ENCODE peak calls at places on chromosomes 2 and 18, in four cellular contexts. One of them, this sample, is unnamed.

GRCh38 chr2:119487434-119488244 is 36.6 kb downstream of the SCTR start:
- DNase-seq in nephron progenitor cell: no peak
- DNase-seq in astrocyte of the spinal cord: no peak
- DNase-seq in IMR-90: no peak
- DNase-seq in this sample: no peak

GRCh38 chr18:30763913-30764350 is 278.6 kb downstream of the DSC3 start:
- DNase-seq in nephron progenitor cell: peak
- DNase-seq in astrocyte of the spinal cord: no peak
- DNase-seq in IMR-90: no peak
- DNase-seq in this sample: no peak

GRCh38 chr2:24873619-24874018 is 46.4 kb downstream of the ADCY3 start:
- DNase-seq in nephron progenitor cell: no peak
- DNase-seq in astrocyte of the spinal cord: no peak
- DNase-seq in IMR-90: no peak
- DNase-seq in this sample: no peak

GRCh38 chr18:55546873-55547704 is 40.9 kb downstream of the TCF4 start:
- DNase-seq in nephron progenitor cell: no peak
- DNase-seq in astrocyte of the spinal cord: peak
- DNase-seq in IMR-90: peak
- DNase-seq in this sample: no peak

GRCh38 chr2:201008000-201008829 is 44.8 kb upstream of the ORC2 start:
- DNase-seq in nephron progenitor cell: no peak
- DNase-seq in astrocyte of the spinal cord: no peak
- DNase-seq in IMR-90: no peak
- DNase-seq in this sample: no peak

GRCh38 chr2:177254433-177255226 is 9.9 kb downstream of the NFE2L2 start:
- DNase-seq in nephron progenitor cell: peak
- DNase-seq in astrocyte of the spinal cord: no peak
- DNase-seq in IMR-90: peak
- DNase-seq in this sample: peak

GRCh38 chr2:132670104-132670960 is at the start of gene LYPD1:
- DNase-seq in nephron progenitor cell: peak
- DNase-seq in astrocyte of the spinal cord: peak
- DNase-seq in IMR-90: no peak
- DNase-seq in this sample: peak

GRCh38 chr18:75477913-75478312 is 50.4 kb upstream of the SMIM21 start:
- DNase-seq in nephron progenitor cell: no peak
- DNase-seq in astrocyte of the spinal cord: peak
- DNase-seq in IMR-90: peak
- DNase-seq in this sample: no peak

DNA sequence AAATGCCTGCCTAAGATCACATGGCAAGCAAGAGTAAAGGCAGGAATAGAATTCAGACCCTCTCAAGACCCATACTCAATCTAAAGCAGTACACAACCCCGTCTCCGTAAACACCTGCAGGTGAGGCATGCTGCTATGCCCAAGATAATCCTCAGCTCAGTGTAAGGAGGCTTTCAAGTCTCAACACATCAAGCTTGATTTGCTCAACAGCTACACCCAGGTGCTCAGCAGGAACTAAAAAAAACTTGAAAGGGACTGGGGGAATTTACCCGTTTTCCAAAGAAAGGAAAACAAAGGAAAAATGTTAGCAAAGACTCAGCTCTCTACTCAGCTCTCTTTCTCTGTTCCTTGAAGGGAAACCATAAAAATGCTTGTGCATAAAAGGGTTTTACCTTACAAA is 301.8 kb downstream of the C1D start:
- DNase-seq in nephron progenitor cell: no peak
- DNase-seq in astrocyte of the spinal cord: no peak
- DNase-seq in IMR-90: no peak
- DNase-seq in this sample: no peak
- TF ChIP-seq CTCF in nephron progenitor cell: no peak
- TF ChIP-seq CTCF in astrocyte of the spinal cord: no peak
- TF ChIP-seq CTCF in IMR-90: no peak
- TF ChIP-seq CTCF in this sample: no peak

GRCh38 chr2:237696471-237696870 is 69.1 kb downstream of the LRRFIP1 start:
- DNase-seq in nephron progenitor cell: no peak
- DNase-seq in astrocyte of the spinal cord: no peak
- DNase-seq in IMR-90: no peak
- DNase-seq in this sample: no peak
- TF ChIP-seq CTCF in nephron progenitor cell: no peak
- TF ChIP-seq CTCF in astrocyte of the spinal cord: no peak
- TF ChIP-seq CTCF in IMR-90: no peak
- TF ChIP-seq CTCF in this sample: no peak

GRCh38 chr2:233915133-233915532 is 2.0 kb upstream of the TRPM8 start:
- DNase-seq in nephron progenitor cell: no peak
- DNase-seq in astrocyte of the spinal cord: no peak
- DNase-seq in IMR-90: peak
- DNase-seq in this sample: no peak
- TF ChIP-seq CTCF in nephron progenitor cell: peak
- TF ChIP-seq CTCF in astrocyte of the spinal cord: peak
- TF ChIP-seq CTCF in IMR-90: peak
- TF ChIP-seq CTCF in this sample: peak

DNA sequence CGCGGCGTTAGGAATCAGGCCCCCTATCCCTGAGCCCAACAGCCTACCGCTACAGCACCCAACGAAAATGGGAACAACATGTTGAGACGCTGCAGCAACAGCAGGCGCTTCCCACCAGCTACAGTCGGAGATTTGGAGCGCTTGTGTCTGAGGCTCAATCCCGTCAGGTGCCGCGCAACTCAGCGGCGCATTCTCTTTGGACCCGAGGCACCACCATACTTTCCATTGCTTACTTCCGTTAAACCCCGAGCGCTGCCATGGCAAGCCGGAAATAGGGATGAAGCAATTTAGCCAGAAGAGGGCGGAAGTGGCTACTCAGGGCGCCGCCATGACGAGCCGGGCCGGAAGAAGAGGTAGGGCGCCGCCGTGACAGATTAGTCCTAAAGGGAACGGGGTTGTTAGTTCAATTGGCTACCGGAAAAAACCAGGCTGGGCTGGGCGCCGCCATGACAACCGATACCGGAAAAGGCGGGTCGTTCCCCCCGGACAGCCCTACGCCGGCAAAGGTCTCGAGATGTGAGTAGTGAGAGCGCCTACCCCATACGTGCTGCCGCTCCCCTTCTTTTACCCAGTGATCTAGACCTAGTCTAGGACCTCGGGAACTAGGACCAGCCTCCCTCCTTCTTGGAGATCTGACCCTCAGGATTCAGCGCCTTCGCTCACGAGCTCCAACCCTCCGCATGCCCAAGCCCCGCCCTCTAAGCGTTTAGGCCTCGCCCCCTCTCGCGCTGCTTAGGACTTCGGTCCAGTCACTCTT is at the start of gene CHCHD5:
- DNase-seq in nephron progenitor cell: peak
- DNase-seq in astrocyte of the spinal cord: peak
- DNase-seq in IMR-90: peak
- DNase-seq in this sample: peak
- TF ChIP-seq CTCF in nephron progenitor cell: no peak
- TF ChIP-seq CTCF in astrocyte of the spinal cord: no peak
- TF ChIP-seq CTCF in IMR-90: peak
- TF ChIP-seq CTCF in this sample: peak

GRCh38 chr2:117771969-117772630 is 42.4 kb upstream of the DDX18 start:
- DNase-seq in nephron progenitor cell: no peak
- DNase-seq in astrocyte of the spinal cord: peak
- DNase-seq in IMR-90: peak
- DNase-seq in this sample: no peak
- TF ChIP-seq CTCF in nephron progenitor cell: peak
- TF ChIP-seq CTCF in astrocyte of the spinal cord: peak
- TF ChIP-seq CTCF in IMR-90: peak
- TF ChIP-seq CTCF in this sample: peak

GRCh38 chr2:105399207-105399861 is 483 bp upstream of the FHL2 start:
- DNase-seq in nephron progenitor cell: no peak
- DNase-seq in astrocyte of the spinal cord: no peak
- DNase-seq in IMR-90: no peak
- DNase-seq in this sample: no peak
- TF ChIP-seq CTCF in nephron progenitor cell: no peak
- TF ChIP-seq CTCF in astrocyte of the spinal cord: no peak
- TF ChIP-seq CTCF in IMR-90: no peak
- TF ChIP-seq CTCF in this sample: no peak

GRCh38 chr2:151777487-151777886 is 43.2 kb upstream of the NEB start:
- DNase-seq in nephron progenitor cell: no peak
- DNase-seq in astrocyte of the spinal cord: no peak
- DNase-seq in IMR-90: no peak
- DNase-seq in this sample: no peak
- TF ChIP-seq CTCF in nephron progenitor cell: no peak
- TF ChIP-seq CTCF in astrocyte of the spinal cord: peak
- TF ChIP-seq CTCF in IMR-90: no peak
- TF ChIP-seq CTCF in this sample: no peak

DNA sequence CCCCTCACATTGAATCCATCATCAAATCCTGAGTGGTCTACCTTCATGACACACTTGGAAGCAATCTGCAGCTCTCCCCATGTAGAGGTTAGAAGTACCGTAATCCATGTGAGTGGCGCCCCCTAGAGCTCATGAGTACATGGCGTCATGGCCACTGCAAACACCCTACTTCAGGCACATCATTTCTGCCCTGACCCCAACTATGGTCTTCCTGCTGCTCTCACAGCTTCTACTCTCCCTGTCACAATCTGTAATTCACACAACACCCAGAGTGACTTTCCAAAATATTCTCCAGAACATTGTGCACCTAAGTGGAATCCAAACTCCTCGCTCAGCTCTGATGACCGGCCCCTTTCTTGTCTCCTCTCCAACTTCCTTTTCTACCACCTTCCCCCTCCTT is 141.9 kb downstream of the ANKRD44 start:
- DNase-seq in nephron progenitor cell: peak
- DNase-seq in astrocyte of the spinal cord: peak
- DNase-seq in IMR-90: peak
- DNase-seq in this sample: peak
- TF ChIP-seq CTCF in nephron progenitor cell: peak
- TF ChIP-seq CTCF in astrocyte of the spinal cord: peak
- TF ChIP-seq CTCF in IMR-90: peak
- TF ChIP-seq CTCF in this sample: peak

DNA sequence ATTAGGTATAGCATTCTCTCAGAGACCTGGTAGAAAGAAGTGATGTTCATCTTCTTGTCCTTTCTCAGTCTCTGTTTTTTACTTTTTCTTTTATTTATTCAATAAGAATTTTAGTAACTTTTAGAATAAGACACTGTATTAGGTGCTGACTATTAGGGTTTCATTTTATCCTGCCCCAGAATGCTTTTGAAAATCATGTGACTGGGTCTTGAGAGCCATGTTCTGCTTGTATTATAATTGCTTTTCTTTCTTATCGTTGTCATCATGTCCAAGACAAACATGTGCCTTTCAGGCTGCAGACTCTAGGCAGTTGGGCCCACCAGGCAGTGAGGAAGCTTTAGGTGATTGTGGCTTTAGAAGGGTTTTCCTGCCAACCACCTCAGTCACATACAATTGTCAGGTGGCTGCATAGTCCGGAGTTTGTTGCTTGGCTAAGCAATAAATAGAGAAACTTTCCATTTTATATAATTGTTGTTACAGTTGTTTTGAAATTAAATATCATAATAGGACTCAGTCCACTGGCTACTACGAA is 15.1 kb downstream of the GRHL1 start:
- DNase-seq in nephron progenitor cell: no peak
- DNase-seq in astrocyte of the spinal cord: no peak
- DNase-seq in IMR-90: no peak
- DNase-seq in this sample: no peak
- TF ChIP-seq CTCF in nephron progenitor cell: no peak
- TF ChIP-seq CTCF in astrocyte of the spinal cord: no peak
- TF ChIP-seq CTCF in IMR-90: no peak
- TF ChIP-seq CTCF in this sample: no peak

DNA sequence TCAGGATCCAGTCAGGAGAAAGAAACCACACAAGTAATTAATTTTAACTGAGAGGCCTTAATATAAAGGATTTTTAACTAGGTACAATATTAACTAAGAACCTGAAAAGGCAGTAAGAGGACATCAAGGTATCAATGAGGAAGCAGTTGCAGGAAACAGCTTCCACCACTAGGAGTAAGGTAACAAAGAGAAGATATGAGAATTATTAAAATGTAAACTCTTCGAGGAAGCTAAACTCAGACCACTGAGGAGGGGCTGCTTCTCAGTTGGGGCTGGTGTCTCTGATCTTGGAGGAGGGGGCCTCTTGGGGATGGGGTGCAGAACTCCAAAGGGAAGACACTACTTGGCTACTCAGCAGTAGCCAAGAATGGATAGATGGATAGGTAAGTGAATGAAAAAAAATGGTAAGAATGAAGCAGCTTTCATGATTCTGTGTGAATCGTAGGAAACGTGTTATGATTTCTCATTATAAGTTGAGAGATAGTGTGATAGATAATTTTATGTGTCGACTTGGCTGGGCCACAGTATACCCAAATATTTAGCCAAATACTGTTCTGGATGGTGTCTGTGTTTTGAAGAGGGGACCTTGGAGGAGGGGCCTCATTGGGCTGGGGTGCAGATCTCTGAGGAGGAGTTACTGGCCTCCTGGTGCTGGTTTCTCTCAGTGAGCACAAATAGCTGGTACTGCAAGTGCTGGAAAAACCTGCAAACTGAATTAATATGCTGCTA is 547.7 kb upstream of the LRRTM1 start:
- DNase-seq in nephron progenitor cell: no peak
- DNase-seq in astrocyte of the spinal cord: no peak
- DNase-seq in IMR-90: no peak
- DNase-seq in this sample: no peak
- TF ChIP-seq CTCF in nephron progenitor cell: no peak
- TF ChIP-seq CTCF in astrocyte of the spinal cord: no peak
- TF ChIP-seq CTCF in IMR-90: no peak
- TF ChIP-seq CTCF in this sample: peak

This sample was measured in glutamatergic neuron.